ENCODE peak calls at places on chromosomes 5 and 9, in five cellular contexts. J is activated CD8-positive, alpha-beta memory T cell treated with anti-CD3 and anti-CD28 coated beads for 24 hours; G is activated CD4-positive, alpha-beta T cell treated with anti-CD3 and anti-CD28 coated beads for 48 hours; B is hypothalamus; F is adrenal gland. O is an unnamed sample.

GRCh38 chr9:8887369-8887768 is 1087.8 kb upstream of the DMAC1 start:
- DNase-seq in J (no peak), G (no peak), B (no peak), F (no peak), O (no peak)

GRCh38 chr9:89786650-89787049 is 181.8 kb downstream of the GADD45G start:
- DNase-seq in J (no peak), G (no peak), B (no peak), F (peak), O (no peak)

GRCh38 chr9:100284247-100284646 is 68.5 kb downstream of the TEX10 start:
- DNase-seq in J (no peak), G (no peak), B (no peak), F (no peak), O (no peak)

GRCh38 chr9:20256284-20256948 is 365.9 kb downstream of the MLLT3 start:
- DNase-seq in J (no peak), G (no peak), B (no peak), F (no peak), O (no peak)

GRCh38 chr9:37004424-37004935 is 29.6 kb downstream of the PAX5 start:
- DNase-seq in J (no peak), G (no peak), B (no peak), F (no peak), O (no peak)

GRCh38 chr5:74454263-74455030 is 186.1 kb downstream of the ENC1 start:
- DNase-seq in J (no peak), G (no peak), B (no peak), F (no peak), O (no peak)

GRCh38 chr5:96752341-96753016 is 55.3 kb downstream of the ERAP1 start:
- DNase-seq in J (no peak), G (peak), B (no peak), F (peak), O (peak)

GRCh38 chr9:121499427-121500164 is at the start of gene GGTA1:
- DNase-seq in J (peak), G (peak), B (peak), F (peak), O (no peak)

GRCh38 chr5:154262376-154262775 is 71.8 kb downstream of the GALNT10 start:
- DNase-seq in J (no peak), G (no peak), B (no peak), F (no peak), O (no peak)

GRCh38 chr9:73916016-73916673 is 581.0 kb upstream of the RORB start:
- DNase-seq in J (no peak), G (no peak), B (no peak), F (no peak), O (no peak)

GRCh38 chr5:59380350-59380951 is 513.1 kb downstream of the PDE4D start:
- DNase-seq in J (no peak), G (peak), B (no peak), F (no peak), O (peak)

GRCh38 chr9:127809562-127810377 is 7.1 kb downstream of the FPGS start:
- DNase-seq in J (peak), G (no peak), B (no peak), F (peak), O (no peak)

GRCh38 chr5:134647750-134648424 is 698 bp upstream of the SEC24A start:
- DNase-seq in J (peak), G (peak), B (no peak), F (peak), O (no peak)

GRCh38 chr5:133250527-133250926 is 198.7 kb downstream of the HSPA4 start:
- DNase-seq in J (no peak), G (no peak), B (no peak), F (no peak), O (no peak)

GRCh38 chr9:6766606-6767005 is 8.8 kb downstream of the KDM4C start:
- DNase-seq in J (no peak), G (no peak), B (no peak), F (no peak), O (no peak)

GRCh38 chr9:30815585-30815984 is 1568.9 kb upstream of the ACO1 start:
- DNase-seq in J (no peak), G (no peak), B (no peak), F (no peak), O (no peak)

GRCh38 chr5:439181-439580 is 3.8 kb upstream of the EXOC3 start:
- DNase-seq in J (no peak), G (no peak), B (no peak), F (no peak), O (no peak)

GRCh38 chr9:93893899-93894690 is 61.1 kb downstream of the BARX1 start:
- DNase-seq in J (peak), G (no peak), B (no peak), F (no peak), O (no peak)

GRCh38 chr9:113978954-113979712 is 99.0 kb downstream of the AMBP start:
- DNase-seq in J (no peak), G (no peak), B (no peak), F (no peak), O (no peak)

GRCh38 chr9:95137587-95138145 is 179.8 kb downstream of the FANCC start:
- DNase-seq in J (no peak), G (no peak), B (no peak), F (no peak), O (no peak)

GRCh38 chr5:155114655-155115054 is 101.1 kb downstream of the KIF4B start:
- DNase-seq in J (no peak), G (no peak), B (no peak), F (no peak), O (no peak)

GRCh38 chr5:55993628-55994501 is 898 bp downstream of the IL6ST start:
- DNase-seq in J (no peak), G (no peak), B (no peak), F (no peak), O (no peak)

GRCh38 chr9:121827251-121827967 is 176.0 kb downstream of the DAB2IP start:
- DNase-seq in J (peak), G (no peak), B (no peak), F (no peak), O (no peak)

GRCh38 chr9:95793924-95794828 is 81.3 kb upstream of the ERCC6L2 start:
- DNase-seq in J (no peak), G (no peak), B (no peak), F (no peak), O (peak)

GRCh38 chr5:168808217-168808616 is 229.0 kb upstream of the PANK3 start:
- DNase-seq in J (no peak), G (no peak), B (no peak), F (no peak), O (no peak)

GRCh38 chr5:124921694-124922093 is 175.3 kb upstream of the ZNF608 start:
- DNase-seq in J (no peak), G (no peak), B (no peak), F (no peak), O (no peak)

GRCh38 chr5:76403963-76404693 is 1.0 kb downstream of the IQGAP2 start:
- DNase-seq in J (peak), G (peak), B (no peak), F (peak), O (no peak)

GRCh38 chr5:181207214-181207959 is 2.4 kb upstream of the TRIM7 start:
- DNase-seq in J (peak), G (peak), B (no peak), F (peak), O (peak)

GRCh38 chr5:172577510-172577909 is 63.6 kb upstream of the NEURL1B start:
- DNase-seq in J (no peak), G (no peak), B (no peak), F (no peak), O (no peak)

GRCh38 chr5:137095597-137095996 is 403.5 kb downstream of the SPOCK1 start:
- DNase-seq in J (no peak), G (no peak), B (no peak), F (no peak), O (no peak)

O was measured in AG04450.